ENCODE peak calls at places on chromosome 18, in nine cellular contexts. One of them, this sample, is unnamed.

GRCh38 chr18:9732031-9732430 is 23.9 kb downstream of the RAB31 start:
- DNase-seq in GM23248: no peak
- DNase-seq in GOT3: no peak
- DNase-seq in bronchial epithelial cell: no peak
- DNase-seq in CD4-positive, CD25-positive, alpha-beta regulatory T cell: no peak
- DNase-seq in mesendoderm: no peak
- DNase-seq in CD4-positive, alpha-beta T cell: no peak
- DNase-seq in HTR-8/SVneo: no peak
- DNase-seq in A549: no peak
- DNase-seq in this sample: no peak

GRCh38 chr18:24381126-24381525 is 16.5 kb downstream of the OSBPL1A start:
- DNase-seq in GM23248: no peak
- DNase-seq in HTR-8/SVneo: no peak
- DNase-seq in GOT3: no peak
- DNase-seq in bronchial epithelial cell: no peak
- DNase-seq in CD4-positive, alpha-beta T cell: no peak
- DNase-seq in CD4-positive, CD25-positive, alpha-beta regulatory T cell: no peak
- DNase-seq in mesendoderm: no peak
- DNase-seq in A549: no peak
- DNase-seq in this sample: no peak

GRCh38 chr18:13369353-13369752 is 150.8 kb downstream of the LDLRAD4 start:
- DNase-seq in mesendoderm: no peak
- DNase-seq in GOT3: no peak
- DNase-seq in bronchial epithelial cell: no peak
- DNase-seq in CD4-positive, alpha-beta T cell: no peak
- DNase-seq in A549: no peak
- DNase-seq in CD4-positive, CD25-positive, alpha-beta regulatory T cell: no peak
- DNase-seq in HTR-8/SVneo: no peak
- DNase-seq in GM23248: no peak
- DNase-seq in this sample: no peak

GRCh38 chr18:76064998-76065397 is 430.0 kb downstream of the ZNF516 start:
- DNase-seq in bronchial epithelial cell: peak
- DNase-seq in HTR-8/SVneo: no peak
- DNase-seq in GM23248: no peak
- DNase-seq in mesendoderm: peak
- DNase-seq in CD4-positive, CD25-positive, alpha-beta regulatory T cell: no peak
- DNase-seq in A549: no peak
- DNase-seq in GOT3: no peak
- DNase-seq in CD4-positive, alpha-beta T cell: no peak
- DNase-seq in this sample: no peak

GRCh38 chr18:8800445-8800844 is 95.1 kb downstream of the MTCL1 start:
- DNase-seq in HTR-8/SVneo: peak
- DNase-seq in GOT3: no peak
- DNase-seq in GM23248: peak
- DNase-seq in mesendoderm: peak
- DNase-seq in CD4-positive, alpha-beta T cell: no peak
- DNase-seq in bronchial epithelial cell: peak
- DNase-seq in CD4-positive, CD25-positive, alpha-beta regulatory T cell: no peak
- DNase-seq in A549: peak
- DNase-seq in this sample: peak

GRCh38 chr18:12102136-12102842 is 8.6 kb downstream of the ANKRD62 start:
- DNase-seq in mesendoderm: no peak
- DNase-seq in GM23248: no peak
- DNase-seq in HTR-8/SVneo: no peak
- DNase-seq in CD4-positive, CD25-positive, alpha-beta regulatory T cell: no peak
- DNase-seq in CD4-positive, alpha-beta T cell: no peak
- DNase-seq in bronchial epithelial cell: no peak
- DNase-seq in GOT3: no peak
- DNase-seq in A549: no peak
- DNase-seq in this sample: no peak

GRCh38 chr18:58565021-58565420 is 63.9 kb downstream of the ALPK2 start:
- DNase-seq in CD4-positive, alpha-beta T cell: no peak
- DNase-seq in mesendoderm: no peak
- DNase-seq in A549: no peak
- DNase-seq in CD4-positive, CD25-positive, alpha-beta regulatory T cell: no peak
- DNase-seq in GM23248: peak
- DNase-seq in HTR-8/SVneo: no peak
- DNase-seq in bronchial epithelial cell: no peak
- DNase-seq in GOT3: no peak
- DNase-seq in this sample: no peak

GRCh38 chr18:23634692-23635091 is 28.0 kb downstream of the ANKRD29 start:
- DNase-seq in mesendoderm: no peak
- DNase-seq in HTR-8/SVneo: no peak
- DNase-seq in CD4-positive, CD25-positive, alpha-beta regulatory T cell: no peak
- DNase-seq in bronchial epithelial cell: no peak
- DNase-seq in GM23248: no peak
- DNase-seq in A549: no peak
- DNase-seq in GOT3: no peak
- DNase-seq in CD4-positive, alpha-beta T cell: no peak
- DNase-seq in this sample: no peak

GRCh38 chr18:10477121-10477862 is 22.9 kb downstream of the APCDD1 start:
- DNase-seq in GM23248: no peak
- DNase-seq in GOT3: no peak
- DNase-seq in HTR-8/SVneo: no peak
- DNase-seq in bronchial epithelial cell: no peak
- DNase-seq in mesendoderm: peak
- DNase-seq in A549: no peak
- DNase-seq in CD4-positive, CD25-positive, alpha-beta regulatory T cell: no peak
- DNase-seq in CD4-positive, alpha-beta T cell: no peak
- DNase-seq in this sample: no peak

GRCh38 chr18:49730951-49731391 is 82.4 kb downstream of the ACAA2 start:
- DNase-seq in HTR-8/SVneo: no peak
- DNase-seq in mesendoderm: peak
- DNase-seq in GM23248: no peak
- DNase-seq in CD4-positive, alpha-beta T cell: no peak
- DNase-seq in bronchial epithelial cell: no peak
- DNase-seq in CD4-positive, CD25-positive, alpha-beta regulatory T cell: no peak
- DNase-seq in GOT3: no peak
- DNase-seq in A549: no peak
- DNase-seq in this sample: no peak

GRCh38 chr18:54843302-54843701 is 15.0 kb downstream of the RAB27B start:
- DNase-seq in GOT3: no peak
- DNase-seq in mesendoderm: no peak
- DNase-seq in GM23248: peak
- DNase-seq in A549: no peak
- DNase-seq in bronchial epithelial cell: no peak
- DNase-seq in CD4-positive, alpha-beta T cell: no peak
- DNase-seq in HTR-8/SVneo: peak
- DNase-seq in CD4-positive, CD25-positive, alpha-beta regulatory T cell: no peak
- DNase-seq in this sample: no peak

GRCh38 chr18:6120820-6121279 is 225.5 kb upstream of the TMEM200C start:
- DNase-seq in GM23248: no peak
- DNase-seq in A549: no peak
- DNase-seq in CD4-positive, CD25-positive, alpha-beta regulatory T cell: no peak
- DNase-seq in mesendoderm: no peak
- DNase-seq in HTR-8/SVneo: no peak
- DNase-seq in CD4-positive, alpha-beta T cell: no peak
- DNase-seq in GOT3: no peak
- DNase-seq in bronchial epithelial cell: no peak
- DNase-seq in this sample: peak

GRCh38 chr18:3538954-3539617 is 89.1 kb downstream of the TGIF1 start:
- DNase-seq in A549: no peak
- DNase-seq in mesendoderm: no peak
- DNase-seq in GOT3: no peak
- DNase-seq in CD4-positive, CD25-positive, alpha-beta regulatory T cell: no peak
- DNase-seq in CD4-positive, alpha-beta T cell: no peak
- DNase-seq in HTR-8/SVneo: no peak
- DNase-seq in bronchial epithelial cell: peak
- DNase-seq in GM23248: peak
- DNase-seq in this sample: peak

GRCh38 chr18:9653390-9653789 is 39.0 kb upstream of the PPP4R1 start:
- DNase-seq in CD4-positive, CD25-positive, alpha-beta regulatory T cell: no peak
- DNase-seq in GM23248: peak
- DNase-seq in A549: no peak
- DNase-seq in mesendoderm: no peak
- DNase-seq in GOT3: no peak
- DNase-seq in HTR-8/SVneo: no peak
- DNase-seq in CD4-positive, alpha-beta T cell: no peak
- DNase-seq in bronchial epithelial cell: no peak
- DNase-seq in this sample: peak

GRCh38 chr18:44568986-44569385 is 111.7 kb upstream of the SETBP1 start:
- DNase-seq in mesendoderm: peak
- DNase-seq in GOT3: no peak
- DNase-seq in bronchial epithelial cell: no peak
- DNase-seq in CD4-positive, CD25-positive, alpha-beta regulatory T cell: no peak
- DNase-seq in CD4-positive, alpha-beta T cell: no peak
- DNase-seq in A549: no peak
- DNase-seq in HTR-8/SVneo: no peak
- DNase-seq in GM23248: peak
- DNase-seq in this sample: no peak

GRCh38 chr18:7579923-7580542 is 12.9 kb downstream of the PTPRM start:
- DNase-seq in GOT3: no peak
- DNase-seq in HTR-8/SVneo: no peak
- DNase-seq in A549: no peak
- DNase-seq in bronchial epithelial cell: no peak
- DNase-seq in CD4-positive, alpha-beta T cell: no peak
- DNase-seq in CD4-positive, CD25-positive, alpha-beta regulatory T cell: no peak
- DNase-seq in GM23248: no peak
- DNase-seq in mesendoderm: no peak
- DNase-seq in this sample: no peak

GRCh38 chr18:80022613-80023012 is 11.6 kb upstream of the RBFA start:
- DNase-seq in HTR-8/SVneo: no peak
- DNase-seq in GM23248: peak
- DNase-seq in CD4-positive, alpha-beta T cell: no peak
- DNase-seq in bronchial epithelial cell: no peak
- DNase-seq in GOT3: no peak
- DNase-seq in mesendoderm: peak
- DNase-seq in CD4-positive, CD25-positive, alpha-beta regulatory T cell: peak
- DNase-seq in A549: peak
- DNase-seq in this sample: peak

GRCh38 chr18:61502472-61502871 is 169.2 kb downstream of the CDH20 start:
- DNase-seq in CD4-positive, alpha-beta T cell: no peak
- DNase-seq in HTR-8/SVneo: peak
- DNase-seq in A549: peak
- DNase-seq in CD4-positive, CD25-positive, alpha-beta regulatory T cell: no peak
- DNase-seq in mesendoderm: peak
- DNase-seq in GM23248: peak
- DNase-seq in bronchial epithelial cell: peak
- DNase-seq in GOT3: no peak
- DNase-seq in this sample: peak

GRCh38 chr18:58175122-58175687 is 131.2 kb downstream of the NEDD4L start:
- DNase-seq in HTR-8/SVneo: no peak
- DNase-seq in GOT3: no peak
- DNase-seq in CD4-positive, CD25-positive, alpha-beta regulatory T cell: no peak
- DNase-seq in GM23248: no peak
- DNase-seq in mesendoderm: no peak
- DNase-seq in A549: no peak
- DNase-seq in CD4-positive, alpha-beta T cell: no peak
- DNase-seq in bronchial epithelial cell: no peak
- DNase-seq in this sample: no peak

GRCh38 chr18:23422751-23423418 is 30.2 kb upstream of the RIOK3 start:
- DNase-seq in HTR-8/SVneo: peak
- DNase-seq in CD4-positive, CD25-positive, alpha-beta regulatory T cell: no peak
- DNase-seq in bronchial epithelial cell: peak
- DNase-seq in GOT3: no peak
- DNase-seq in CD4-positive, alpha-beta T cell: no peak
- DNase-seq in A549: peak
- DNase-seq in mesendoderm: no peak
- DNase-seq in GM23248: peak
- DNase-seq in this sample: peak

GRCh38 chr18:56076735-56077134 is 488.7 kb upstream of the TCF4 start:
- DNase-seq in CD4-positive, CD25-positive, alpha-beta regulatory T cell: no peak
- DNase-seq in HTR-8/SVneo: no peak
- DNase-seq in GOT3: no peak
- DNase-seq in bronchial epithelial cell: no peak
- DNase-seq in A549: no peak
- DNase-seq in mesendoderm: no peak
- DNase-seq in GM23248: no peak
- DNase-seq in CD4-positive, alpha-beta T cell: no peak
- DNase-seq in this sample: peak

GRCh38 chr18:56563568-56563967 is 74.8 kb downstream of the TXNL1 start:
- DNase-seq in bronchial epithelial cell: no peak
- DNase-seq in mesendoderm: peak
- DNase-seq in GOT3: no peak
- DNase-seq in CD4-positive, CD25-positive, alpha-beta regulatory T cell: no peak
- DNase-seq in CD4-positive, alpha-beta T cell: no peak
- DNase-seq in HTR-8/SVneo: no peak
- DNase-seq in GM23248: no peak
- DNase-seq in A549: peak
- DNase-seq in this sample: peak

GRCh38 chr18:33404244-33404873 is 36.2 kb downstream of the CCDC178 start:
- DNase-seq in CD4-positive, alpha-beta T cell: no peak
- DNase-seq in mesendoderm: no peak
- DNase-seq in A549: no peak
- DNase-seq in HTR-8/SVneo: no peak
- DNase-seq in GOT3: no peak
- DNase-seq in bronchial epithelial cell: peak
- DNase-seq in GM23248: peak
- DNase-seq in CD4-positive, CD25-positive, alpha-beta regulatory T cell: no peak
- DNase-seq in this sample: no peak

GRCh38 chr18:61893971-61894750 is 1.4 kb upstream of the RNF152 start:
- DNase-seq in GM23248: peak
- DNase-seq in A549: peak
- DNase-seq in HTR-8/SVneo: peak
- DNase-seq in bronchial epithelial cell: peak
- DNase-seq in CD4-positive, alpha-beta T cell: peak
- DNase-seq in mesendoderm: peak
- DNase-seq in CD4-positive, CD25-positive, alpha-beta regulatory T cell: peak
- DNase-seq in GOT3: no peak
- DNase-seq in this sample: peak

GRCh38 chr18:43893001-43893637 is 615.8 kb upstream of the SYT4 start:
- DNase-seq in CD4-positive, CD25-positive, alpha-beta regulatory T cell: no peak
- DNase-seq in HTR-8/SVneo: peak
- DNase-seq in A549: no peak
- DNase-seq in CD4-positive, alpha-beta T cell: no peak
- DNase-seq in bronchial epithelial cell: peak
- DNase-seq in GOT3: no peak
- DNase-seq in GM23248: peak
- DNase-seq in mesendoderm: no peak
- DNase-seq in this sample: peak

GRCh38 chr18:61869631-61870030 is 23.2 kb downstream of the RNF152 start:
- DNase-seq in A549: no peak
- DNase-seq in CD4-positive, alpha-beta T cell: no peak
- DNase-seq in GM23248: no peak
- DNase-seq in CD4-positive, CD25-positive, alpha-beta regulatory T cell: no peak
- DNase-seq in HTR-8/SVneo: no peak
- DNase-seq in GOT3: no peak
- DNase-seq in mesendoderm: no peak
- DNase-seq in bronchial epithelial cell: no peak
- DNase-seq in this sample: no peak

GRCh38 chr18:8348051-8348450 is 261.2 kb upstream of the RAB12 start:
- DNase-seq in HTR-8/SVneo: no peak
- DNase-seq in mesendoderm: no peak
- DNase-seq in GOT3: no peak
- DNase-seq in A549: no peak
- DNase-seq in CD4-positive, alpha-beta T cell: no peak
- DNase-seq in GM23248: no peak
- DNase-seq in bronchial epithelial cell: no peak
- DNase-seq in CD4-positive, CD25-positive, alpha-beta regulatory T cell: no peak
- DNase-seq in this sample: no peak

GRCh38 chr18:6929370-6930102 is 188.1 kb downstream of the LAMA1 start:
- DNase-seq in CD4-positive, alpha-beta T cell: no peak
- DNase-seq in CD4-positive, CD25-positive, alpha-beta regulatory T cell: no peak
- DNase-seq in HTR-8/SVneo: no peak
- DNase-seq in GOT3: no peak
- DNase-seq in mesendoderm: peak
- DNase-seq in bronchial epithelial cell: no peak
- DNase-seq in GM23248: no peak
- DNase-seq in A549: no peak
- DNase-seq in this sample: no peak

GRCh38 chr18:48048251-48048650 is 117.8 kb upstream of the SMAD2 start:
- DNase-seq in GOT3: no peak
- DNase-seq in A549: no peak
- DNase-seq in CD4-positive, alpha-beta T cell: no peak
- DNase-seq in CD4-positive, CD25-positive, alpha-beta regulatory T cell: no peak
- DNase-seq in GM23248: no peak
- DNase-seq in HTR-8/SVneo: no peak
- DNase-seq in mesendoderm: no peak
- DNase-seq in bronchial epithelial cell: no peak
- DNase-seq in this sample: no peak

This sample was measured in PC-3.